ENCODE peak calls at places on chromosome 16, in five cellular contexts. One of them, this sample, is unnamed.
A peak's percentile ranks its signal among the peaks of the same experiment; 100 is the strongest.

GRCh38 chr16:72937916-72938315 is 110.0 kb downstream of the ZFHX3 start:
- DNase-seq in activated T-cell treated with anti-CD3 and anti-CD28 coated beads for 48 hours: no peak
- DNase-seq in Panc1: no peak
- DNase-seq in NCI-H510A treated with DMSO at 0.1 percent for 48 hours: no peak
- DNase-seq in AG04450: no peak
- DNase-seq in this sample: no peak

GRCh38 chr16:65855171-65856145 is 511.0 kb upstream of the CDH5 start:
- DNase-seq in Panc1: no peak
- DNase-seq in AG04450: no peak
- DNase-seq in activated T-cell treated with anti-CD3 and anti-CD28 coated beads for 48 hours: no peak
- DNase-seq in NCI-H510A treated with DMSO at 0.1 percent for 48 hours: peak; percentile 23
- DNase-seq in this sample: no peak

GRCh38 chr16:62764572-62764971 is 728.3 kb upstream of the CDH8 start:
- DNase-seq in Panc1: no peak
- DNase-seq in activated T-cell treated with anti-CD3 and anti-CD28 coated beads for 48 hours: no peak
- DNase-seq in NCI-H510A treated with DMSO at 0.1 percent for 48 hours: no peak
- DNase-seq in AG04450: no peak
- DNase-seq in this sample: no peak

GRCh38 chr16:83994703-83995102 is 26.7 kb downstream of the NECAB2 start:
- DNase-seq in Panc1: no peak
- DNase-seq in AG04450: no peak
- DNase-seq in activated T-cell treated with anti-CD3 and anti-CD28 coated beads for 48 hours: no peak
- DNase-seq in NCI-H510A treated with DMSO at 0.1 percent for 48 hours: no peak
- DNase-seq in this sample: no peak

GRCh38 chr16:49592507-49593422 is 219.2 kb downstream of the C16orf78 start:
- DNase-seq in AG04450: no peak
- DNase-seq in NCI-H510A treated with DMSO at 0.1 percent for 48 hours: peak; percentile 25
- DNase-seq in Panc1: peak; percentile 36
- DNase-seq in activated T-cell treated with anti-CD3 and anti-CD28 coated beads for 48 hours: peak; percentile 27
- DNase-seq in this sample: peak; percentile 62

GRCh38 chr16:66287916-66288315 is 78.6 kb upstream of the CDH5 start:
- DNase-seq in AG04450: no peak
- DNase-seq in NCI-H510A treated with DMSO at 0.1 percent for 48 hours: no peak
- DNase-seq in Panc1: no peak
- DNase-seq in activated T-cell treated with anti-CD3 and anti-CD28 coated beads for 48 hours: no peak
- DNase-seq in this sample: no peak

GRCh38 chr16:84600343-84601229 is 17.3 kb downstream of the COTL1 start:
- DNase-seq in activated T-cell treated with anti-CD3 and anti-CD28 coated beads for 48 hours: no peak
- DNase-seq in NCI-H510A treated with DMSO at 0.1 percent for 48 hours: no peak
- DNase-seq in Panc1: no peak
- DNase-seq in AG04450: no peak
- DNase-seq in this sample: no peak

GRCh38 chr16:785563-786535 is 2.3 kb downstream of the RPUSD1 start:
- DNase-seq in activated T-cell treated with anti-CD3 and anti-CD28 coated beads for 48 hours: peak; percentile 76
- DNase-seq in Panc1: no peak
- DNase-seq in AG04450: no peak
- DNase-seq in NCI-H510A treated with DMSO at 0.1 percent for 48 hours: peak; percentile 18
- DNase-seq in this sample: peak; percentile 82

GRCh38 chr16:69940676-69941075 is 10.5 kb upstream of the CLEC18A start:
- DNase-seq in activated T-cell treated with anti-CD3 and anti-CD28 coated beads for 48 hours: no peak
- DNase-seq in NCI-H510A treated with DMSO at 0.1 percent for 48 hours: no peak
- DNase-seq in Panc1: no peak
- DNase-seq in AG04450: no peak
- DNase-seq in this sample: no peak

GRCh38 chr16:28531777-28532744 is 6.7 kb downstream of the NUPR1 start:
- DNase-seq in activated T-cell treated with anti-CD3 and anti-CD28 coated beads for 48 hours: no peak
- DNase-seq in AG04450: no peak
- DNase-seq in NCI-H510A treated with DMSO at 0.1 percent for 48 hours: peak; percentile 20
- DNase-seq in Panc1: no peak
- DNase-seq in this sample: peak; percentile 47

GRCh38 chr16:22645868-22646267 is 135.2 kb downstream of the NPIPB5 start:
- DNase-seq in NCI-H510A treated with DMSO at 0.1 percent for 48 hours: no peak
- DNase-seq in AG04450: no peak
- DNase-seq in activated T-cell treated with anti-CD3 and anti-CD28 coated beads for 48 hours: no peak
- DNase-seq in Panc1: no peak
- DNase-seq in this sample: no peak

GRCh38 chr16:66270333-66270927 is 96.1 kb upstream of the CDH5 start:
- DNase-seq in Panc1: no peak
- DNase-seq in AG04450: no peak
- DNase-seq in NCI-H510A treated with DMSO at 0.1 percent for 48 hours: peak; percentile 69
- DNase-seq in activated T-cell treated with anti-CD3 and anti-CD28 coated beads for 48 hours: peak; percentile 74
- DNase-seq in this sample: peak; percentile 89

GRCh38 chr16:228917-229730 is at the start of gene LUC7L:
- DNase-seq in NCI-H510A treated with DMSO at 0.1 percent for 48 hours: peak; percentile 45
- DNase-seq in activated T-cell treated with anti-CD3 and anti-CD28 coated beads for 48 hours: peak; percentile 87
- DNase-seq in Panc1: peak; percentile 27
- DNase-seq in AG04450: peak; percentile 45
- DNase-seq in this sample: peak; percentile 96

GRCh38 chr16:84740596-84741071 is 40.8 kb downstream of the USP10 start:
- DNase-seq in NCI-H510A treated with DMSO at 0.1 percent for 48 hours: peak; percentile 64
- DNase-seq in activated T-cell treated with anti-CD3 and anti-CD28 coated beads for 48 hours: no peak
- DNase-seq in Panc1: no peak
- DNase-seq in AG04450: no peak
- DNase-seq in this sample: no peak

GRCh38 chr16:4392382-4393242 is 21.0 kb downstream of the VASN start:
- DNase-seq in activated T-cell treated with anti-CD3 and anti-CD28 coated beads for 48 hours: no peak
- DNase-seq in NCI-H510A treated with DMSO at 0.1 percent for 48 hours: peak; percentile 68
- DNase-seq in AG04450: peak; percentile 79
- DNase-seq in Panc1: no peak
- DNase-seq in this sample: peak; percentile 78

GRCh38 chr16:67169642-67170167 is 633 bp upstream of the NOL3 start:
- DNase-seq in activated T-cell treated with anti-CD3 and anti-CD28 coated beads for 48 hours: no peak
- DNase-seq in AG04450: no peak
- DNase-seq in Panc1: no peak
- DNase-seq in NCI-H510A treated with DMSO at 0.1 percent for 48 hours: peak; percentile 19
- DNase-seq in this sample: no peak

GRCh38 chr16:49811630-49812334 is 44.1 kb downstream of the ZNF423 start:
- DNase-seq in AG04450: no peak
- DNase-seq in NCI-H510A treated with DMSO at 0.1 percent for 48 hours: no peak
- DNase-seq in Panc1: no peak
- DNase-seq in activated T-cell treated with anti-CD3 and anti-CD28 coated beads for 48 hours: no peak
- DNase-seq in this sample: no peak

GRCh38 chr16:4675864-4676786 is 17.2 kb upstream of the NUDT16L1 start:
- DNase-seq in activated T-cell treated with anti-CD3 and anti-CD28 coated beads for 48 hours: peak; percentile 64
- DNase-seq in Panc1: no peak
- DNase-seq in AG04450: no peak
- DNase-seq in NCI-H510A treated with DMSO at 0.1 percent for 48 hours: no peak
- DNase-seq in this sample: no peak

GRCh38 chr16:10729649-10730048 is 14.0 kb upstream of the NUBP1 start:
- DNase-seq in AG04450: no peak
- DNase-seq in NCI-H510A treated with DMSO at 0.1 percent for 48 hours: peak; percentile 28
- DNase-seq in activated T-cell treated with anti-CD3 and anti-CD28 coated beads for 48 hours: no peak
- DNase-seq in Panc1: no peak
- DNase-seq in this sample: no peak

GRCh38 chr16:30458561-30459394 is 13.1 kb upstream of the SEPHS2 start:
- DNase-seq in Panc1: no peak
- DNase-seq in NCI-H510A treated with DMSO at 0.1 percent for 48 hours: no peak
- DNase-seq in activated T-cell treated with anti-CD3 and anti-CD28 coated beads for 48 hours: peak; percentile 88
- DNase-seq in AG04450: no peak
- DNase-seq in this sample: no peak

GRCh38 chr16:58510097-58510775 is 5.1 kb upstream of the SETD6 start:
- DNase-seq in Panc1: no peak
- DNase-seq in AG04450: no peak
- DNase-seq in activated T-cell treated with anti-CD3 and anti-CD28 coated beads for 48 hours: no peak
- DNase-seq in NCI-H510A treated with DMSO at 0.1 percent for 48 hours: no peak
- DNase-seq in this sample: no peak

GRCh38 chr16:1494129-1494640 is 1.0 kb downstream of the TELO2 start:
- DNase-seq in activated T-cell treated with anti-CD3 and anti-CD28 coated beads for 48 hours: no peak
- DNase-seq in NCI-H510A treated with DMSO at 0.1 percent for 48 hours: no peak
- DNase-seq in AG04450: peak; percentile 34
- DNase-seq in Panc1: no peak
- DNase-seq in this sample: peak; percentile 94

GRCh38 chr16:21190599-21190998 is 20.8 kb downstream of the ZP2 start:
- DNase-seq in Panc1: no peak
- DNase-seq in activated T-cell treated with anti-CD3 and anti-CD28 coated beads for 48 hours: no peak
- DNase-seq in AG04450: no peak
- DNase-seq in NCI-H510A treated with DMSO at 0.1 percent for 48 hours: no peak
- DNase-seq in this sample: no peak

GRCh38 chr16:75924397-75924796 is 198.1 kb upstream of the CPHXL start:
- DNase-seq in AG04450: no peak
- DNase-seq in Panc1: no peak
- DNase-seq in activated T-cell treated with anti-CD3 and anti-CD28 coated beads for 48 hours: no peak
- DNase-seq in NCI-H510A treated with DMSO at 0.1 percent for 48 hours: no peak
- DNase-seq in this sample: no peak

GRCh38 chr16:74667215-74667765 is 613 bp upstream of the RFWD3 start:
- DNase-seq in activated T-cell treated with anti-CD3 and anti-CD28 coated beads for 48 hours: peak; percentile 41
- DNase-seq in AG04450: no peak
- DNase-seq in NCI-H510A treated with DMSO at 0.1 percent for 48 hours: peak; percentile 36
- DNase-seq in Panc1: peak; percentile 5
- DNase-seq in this sample: peak; percentile 13

GRCh38 chr16:51095114-51095872 is 55.8 kb downstream of the SALL1 start:
- DNase-seq in activated T-cell treated with anti-CD3 and anti-CD28 coated beads for 48 hours: no peak
- DNase-seq in NCI-H510A treated with DMSO at 0.1 percent for 48 hours: no peak
- DNase-seq in Panc1: no peak
- DNase-seq in AG04450: no peak
- DNase-seq in this sample: no peak

GRCh38 chr16:592518-593306 is 2.8 kb downstream of the RAB40C start:
- DNase-seq in AG04450: no peak
- DNase-seq in activated T-cell treated with anti-CD3 and anti-CD28 coated beads for 48 hours: no peak
- DNase-seq in NCI-H510A treated with DMSO at 0.1 percent for 48 hours: peak; percentile 79
- DNase-seq in Panc1: no peak
- DNase-seq in this sample: no peak

GRCh38 chr16:84075376-84075775 is 32.8 kb upstream of the SLC38A8 start:
- DNase-seq in NCI-H510A treated with DMSO at 0.1 percent for 48 hours: no peak
- DNase-seq in AG04450: no peak
- DNase-seq in Panc1: no peak
- DNase-seq in activated T-cell treated with anti-CD3 and anti-CD28 coated beads for 48 hours: no peak
- DNase-seq in this sample: no peak

GRCh38 chr16:17930280-17930679 is 406.3 kb downstream of the NPIPA8 start:
- DNase-seq in NCI-H510A treated with DMSO at 0.1 percent for 48 hours: no peak
- DNase-seq in Panc1: no peak
- DNase-seq in activated T-cell treated with anti-CD3 and anti-CD28 coated beads for 48 hours: no peak
- DNase-seq in AG04450: no peak
- DNase-seq in this sample: no peak